ENCODE peak calls at places on chromosomes 7 and 10, in nine cellular contexts. H is astrocyte of the cerebellum; Y is foreskin fibroblast; M is activated CD8-positive, alpha-beta memory T cell treated with anti-CD3 and anti-CD28 coated beads for 24 hours; U is GM20000; V is tibial nerve; W is activated T-cell treated with anti-CD3 and anti-CD28 coated beads for 1 hour; D is myocyte; A is AG20443. Z is an unnamed sample.
A peak's percentile ranks its signal among the peaks of the same experiment; 100 is the strongest.

GRCh38 chr7:140645166-140645565 is 4.6 kb upstream of the DENND2A start:
- DNase-seq in H (no peak), Y (no peak), M (no peak), U (peak; percentile 37), V (no peak), W (no peak), D (no peak), A (no peak), Z (no peak)

GRCh38 chr10:70462349-70462984 is 16.1 kb upstream of the PALD1 start:
- DNase-seq in H (no peak), Y (no peak), M (no peak), U (no peak), V (peak; percentile 43), W (no peak), D (peak; percentile 86), A (peak; percentile 64), Z (peak; percentile 86)

GRCh38 chr10:52679117-52679516 is 93.5 kb downstream of the MBL2 start:
- DNase-seq in H (no peak), Y (no peak), M (no peak), U (no peak), V (no peak), W (no peak), D (no peak), A (no peak), Z (no peak)

GRCh38 chr10:119469846-119470245 is 72.7 kb downstream of the RGS10 start:
- DNase-seq in H (no peak), Y (no peak), M (no peak), U (no peak), V (no peak), W (no peak), D (no peak), A (no peak), Z (no peak)

GRCh38 chr7:6160191-6160623 is 112.2 kb downstream of the CYTH3 start:
- DNase-seq in H (peak; percentile 32), Y (peak; percentile 72), M (no peak), U (no peak), V (peak; percentile 59), W (no peak), D (peak; percentile 82), A (peak; percentile 95), Z (peak; percentile 69)

GRCh38 chr7:44631458-44632115 is 25.2 kb downstream of the OGDH start:
- DNase-seq in H (peak; percentile 85), Y (no peak), M (no peak), U (no peak), V (no peak), W (no peak), D (peak; percentile 78), A (no peak), Z (no peak)

GRCh38 chr10:73907841-73908517 is 3.0 kb upstream of the PLAU start:
- DNase-seq in H (no peak), Y (peak; percentile 60), M (no peak), U (no peak), V (peak; percentile 50), W (no peak), D (peak; percentile 66), A (peak; percentile 40), Z (peak; percentile 44)

GRCh38 chr7:154929006-154929726 is 73.8 kb downstream of the PAXIP1 start:
- DNase-seq in H (no peak), Y (no peak), M (no peak), U (no peak), V (no peak), W (no peak), D (no peak), A (no peak), Z (no peak)

GRCh38 chr7:132580277-132580676 is 4.0 kb upstream of the PLXNA4 start:
- DNase-seq in H (no peak), Y (no peak), M (no peak), U (no peak), V (no peak), W (no peak), D (peak; percentile 30), A (no peak), Z (no peak)

GRCh38 chr10:79298403-79299244 is 48.6 kb upstream of the PPIF start:
- DNase-seq in H (peak; percentile 88), Y (peak; percentile 96), M (no peak), U (no peak), V (peak; percentile 36), W (no peak), D (peak; percentile 94), A (peak; percentile 96), Z (no peak)

GRCh38 chr10:77548157-77548556 is 89.5 kb downstream of the KCNMA1 start:
- DNase-seq in H (no peak), Y (no peak), M (no peak), U (no peak), V (no peak), W (no peak), D (peak; percentile 90), A (no peak), Z (no peak)

GRCh38 chr10:106991084-106991483 is 173.4 kb downstream of the SORCS1 start:
- DNase-seq in H (no peak), Y (no peak), M (no peak), U (no peak), V (no peak), W (no peak), D (no peak), A (no peak), Z (no peak)

Z was measured in left ventricle myocardium inferior.